ENCODE peak calls at places on chromosomes 6 and 20, in ten cellular contexts. Z is A549, T is HFF-Myc, I is cardiac fibroblast, D is GM12865, B is left ventricle myocardium inferior, R is fibroblast of the aortic adventitia, F is fibroblast of lung, S is prostate gland, E is ovary. N is an unnamed sample.

GRCh38 chr6:45477278-45477677 is 99.5 kb upstream of the SUPT3H start:
- DNase-seq in E (no peak), T (no peak), R (no peak), F (no peak), S (no peak), B (no peak), D (peak), I (no peak), Z (no peak), N (no peak)

GRCh38 chr6:119065382-119065781 is 13.1 kb downstream of the FAM184A start:
- DNase-seq in Z (no peak), T (no peak), E (no peak), I (no peak), R (no peak), S (no peak), B (no peak), D (no peak), F (no peak), N (no peak)

GRCh38 chr6:3794092-3794491 is 42.6 kb upstream of the PXDC1 start:
- DNase-seq in Z (no peak), F (no peak), I (no peak), D (peak), R (no peak), E (no peak), S (no peak), B (no peak), T (no peak), N (no peak)

GRCh38 chr6:110951986-110952794 is 6.3 kb upstream of the GTF3C6 start:
- DNase-seq in F (peak), R (peak), Z (peak), S (peak), E (no peak), B (no peak), I (peak), D (no peak), T (no peak), N (peak)

GRCh38 chr6:112906737-112907136 is 559.6 kb downstream of the RFPL4B start:
- DNase-seq in Z (no peak), D (no peak), R (peak), I (peak), B (peak), S (no peak), T (peak), E (no peak), F (peak), N (peak)

GRCh38 chr6:53358440-53359087 is 9.8 kb upstream of the ELOVL5 start:
- DNase-seq in F (no peak), D (peak), R (no peak), S (no peak), E (no peak), Z (no peak), T (no peak), I (no peak), B (no peak), N (no peak)

GRCh38 chr6:131923356-131923755 is 27.8 kb downstream of the CCN2 start:
- DNase-seq in I (peak), Z (no peak), D (peak), T (peak), S (peak), R (peak), B (peak), E (peak), F (peak), N (peak)

GRCh38 chr6:152399409-152399808 is 237.8 kb downstream of the SYNE1 start:
- DNase-seq in T (no peak), R (peak), S (no peak), Z (no peak), F (peak), I (no peak), D (no peak), E (no peak), B (no peak), N (no peak)

GRCh38 chr6:48098923-48099322 is 12.1 kb downstream of the PTCHD4 start:
- DNase-seq in B (peak), Z (no peak), D (no peak), I (peak), S (no peak), R (peak), T (no peak), F (no peak), E (no peak), N (peak)

GRCh38 chr6:116447496-116448011 is 13.6 kb upstream of the CALHM6 start:
- DNase-seq in I (peak), T (no peak), D (no peak), R (peak), E (no peak), B (no peak), Z (no peak), F (peak), S (no peak), N (peak)

GRCh38 chr6:136411453-136412354 is 122.1 kb upstream of the BCLAF1 start:
- DNase-seq in D (no peak), B (no peak), F (no peak), E (no peak), T (no peak), R (no peak), I (no peak), Z (no peak), S (no peak), N (no peak)

GRCh38 chr6:49284134-49284533 is 178.9 kb downstream of the MMUT start:
- DNase-seq in T (no peak), S (no peak), R (no peak), I (no peak), Z (no peak), D (no peak), E (no peak), B (no peak), F (no peak), N (no peak)

GRCh38 chr6:95784869-95785268 is 207.5 kb downstream of the MANEA start:
- DNase-seq in B (no peak), I (no peak), R (no peak), S (no peak), Z (no peak), E (no peak), D (peak), F (no peak), T (no peak), N (no peak)

GRCh38 chr20:3222635-3223600 is 13.6 kb downstream of the ITPA start:
- DNase-seq in R (no peak), T (no peak), B (peak), D (peak), I (no peak), F (no peak), Z (no peak), S (peak), E (no peak), N (no peak)

GRCh38 chr6:75421316-75422023 is 72.1 kb downstream of the FILIP1 start:
- DNase-seq in E (no peak), B (no peak), F (no peak), Z (no peak), T (no peak), D (no peak), R (no peak), S (no peak), I (no peak), N (no peak)

GRCh38 chr6:55705381-55705780 is 126.4 kb upstream of the HMGCLL1 start:
- DNase-seq in E (no peak), B (no peak), F (peak), S (no peak), T (no peak), D (no peak), Z (no peak), I (no peak), R (no peak), N (no peak)

GRCh38 chr20:37166867-37167266 is 12.3 kb upstream of the RPN2 start:
- DNase-seq in E (no peak), F (no peak), I (no peak), T (no peak), Z (no peak), D (no peak), S (no peak), B (no peak), R (no peak), N (no peak)

GRCh38 chr20:47723322-47723721 is 62.0 kb downstream of the SULF2 start:
- DNase-seq in I (no peak), S (no peak), R (no peak), B (no peak), E (no peak), D (no peak), Z (no peak), F (no peak), T (no peak), N (no peak)

GRCh38 chr6:124961784-124962611 is at the start of gene RNF217:
- DNase-seq in B (peak), T (no peak), D (no peak), I (peak), E (peak), R (peak), Z (peak), S (peak), F (peak), N (peak)

GRCh38 chr6:63573140-63573898 is 1.0 kb downstream of the LOC128125822 start:
- DNase-seq in R (peak), S (peak), B (peak), T (peak), I (peak), Z (no peak), D (peak), F (peak), E (peak), N (peak)

DNA sequence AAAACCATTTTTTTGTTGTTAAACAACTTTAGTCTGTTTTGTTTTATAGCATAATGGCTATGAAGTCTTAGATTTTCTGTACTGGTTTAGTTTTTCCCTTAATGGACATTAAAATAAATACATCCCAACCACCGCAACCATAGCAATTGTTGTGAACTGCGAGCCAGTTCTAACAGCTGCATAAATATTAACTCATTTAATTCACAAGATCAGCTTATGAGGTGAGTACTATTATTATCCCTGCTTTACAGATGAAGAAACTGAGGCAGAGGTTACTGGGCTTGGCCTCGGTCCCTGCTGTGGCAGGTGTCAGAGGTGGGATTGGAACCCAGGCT is 23.1 kb downstream of the MOCS3 start:
- DNase-seq in B (no peak), D (no peak), S (no peak), R (no peak), E (no peak), T (no peak), F (no peak), I (no peak), Z (no peak), N (no peak)
- TF ChIP-seq CTCF in B (no peak), D (no peak), S (no peak), R (no peak), E (no peak), T (no peak), F (no peak), I (no peak), Z (peak), N (no peak)

GRCh38 chr6:19465760-19466159 is 371.4 kb upstream of the ID4 start:
- DNase-seq in Z (peak), I (peak), R (peak), F (peak), T (no peak), D (no peak), S (peak), E (no peak), B (no peak), N (peak)
- H3K4me3 ChIP-seq in Z (no peak), I (no peak), R (no peak), F (no peak), T (no peak), D (no peak), S (no peak), E (no peak), B (no peak), N (no peak)

GRCh38 chr6:21804941-21805610 is 211.5 kb downstream of the SOX4 start:
- DNase-seq in E (no peak), F (peak), B (no peak), T (no peak), D (no peak), Z (no peak), R (no peak), I (peak), S (no peak), N (peak)

GRCh38 chr6:21800330-21800729 is 206.8 kb downstream of the SOX4 start:
- DNase-seq in F (no peak), I (no peak), E (no peak), D (no peak), T (no peak), Z (no peak), B (no peak), S (no peak), R (no peak), N (no peak)

GRCh38 chr6:21800948-21801438 is 207.4 kb downstream of the SOX4 start:
- DNase-seq in F (peak), I (peak), E (no peak), S (no peak), Z (peak), R (no peak), T (no peak), B (no peak), D (no peak), N (peak)

GRCh38 chr6:21802611-21802899 is 209.0 kb downstream of the SOX4 start:
- DNase-seq in S (no peak), R (no peak), B (no peak), F (no peak), E (no peak), Z (no peak), I (no peak), D (no peak), T (no peak), N (no peak)

DNA sequence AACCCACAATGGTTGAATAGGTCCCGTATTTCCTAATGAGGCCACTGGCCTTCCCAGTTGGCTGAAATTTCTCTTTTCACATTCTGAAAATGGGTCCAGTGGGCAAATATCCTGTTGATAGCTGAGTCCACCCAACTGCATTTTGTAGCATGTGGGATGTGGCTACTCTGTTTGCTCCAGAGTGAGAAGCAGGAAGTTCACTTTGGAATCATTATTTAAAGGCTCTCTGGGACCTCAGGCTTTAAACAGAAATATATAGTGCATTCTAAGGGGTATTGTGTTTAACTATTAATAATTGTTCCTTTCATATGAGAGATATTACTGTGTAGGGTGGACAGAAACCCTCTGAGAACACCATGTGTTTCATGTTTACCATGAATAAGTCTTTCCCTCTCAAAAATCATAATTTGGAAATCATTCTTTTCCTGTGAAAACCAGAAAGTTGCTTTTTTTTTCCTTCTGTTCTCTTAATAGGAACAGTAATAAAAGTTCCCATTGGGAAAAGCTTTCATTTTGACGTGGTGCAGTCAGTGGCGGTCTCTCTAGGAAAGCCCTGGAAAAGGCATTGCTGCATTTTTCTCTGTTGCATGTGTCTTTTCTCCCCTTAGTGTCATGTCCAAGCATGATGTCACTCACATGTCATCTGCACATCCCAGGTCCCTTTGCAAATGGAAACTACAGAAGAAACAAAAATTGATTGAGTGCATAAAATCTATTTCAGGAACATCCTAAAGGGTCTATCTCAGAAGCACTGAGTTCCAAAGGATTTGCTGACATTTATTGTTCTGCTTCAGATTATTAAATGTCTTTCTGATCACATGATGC is 208.4 kb downstream of the SOX4 start:
- DNase-seq in B (no peak), R (no peak), D (no peak), E (no peak), S (no peak), I (no peak), Z (no peak), T (no peak), F (no peak), N (no peak)
- TF ChIP-seq CTCF in B (no peak), R (no peak), D (no peak), E (no peak), S (no peak), I (no peak), Z (no peak), T (no peak), F (no peak), N (no peak)

DNA sequence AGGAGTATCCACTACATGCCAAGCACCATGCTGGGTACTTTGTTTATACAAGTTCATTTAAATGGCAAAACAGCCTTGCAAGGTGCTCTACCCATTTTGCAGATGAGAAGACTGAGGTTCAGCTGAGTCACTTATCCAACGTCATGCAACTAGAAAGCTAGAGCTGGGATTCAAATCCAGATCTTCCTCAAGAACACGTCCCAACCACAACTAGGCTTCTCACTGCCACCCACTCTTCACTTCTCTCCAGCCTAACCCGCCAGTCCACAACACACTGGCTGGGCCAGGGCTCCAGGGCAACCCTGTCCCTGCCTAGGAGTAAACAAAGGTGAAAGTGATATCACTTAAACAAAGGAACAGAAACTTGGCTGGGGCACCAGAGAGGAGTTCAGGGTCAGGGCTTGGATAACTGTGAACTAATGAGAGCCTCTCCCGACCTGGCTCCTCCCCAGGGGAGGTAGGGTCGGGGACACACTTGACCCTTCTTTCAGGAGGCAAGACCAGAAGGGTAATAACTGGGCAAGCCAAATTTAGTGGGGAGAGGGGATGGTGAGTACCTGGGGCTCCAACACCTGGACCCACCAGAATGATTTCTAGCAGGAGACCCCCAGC is 7.9 kb downstream of the SDC4 start:
- DNase-seq in B (peak), I (no peak), D (no peak), S (no peak), T (no peak), Z (no peak), F (no peak), E (no peak), R (no peak), N (no peak)
- H3K4me3 ChIP-seq in B (peak), I (no peak), D (no peak), S (no peak), T (no peak), Z (no peak), F (no peak), E (no peak), R (no peak), N (no peak)

GRCh38 chr6:169863710-169864109 is 112.3 kb downstream of the ERMARD start:
- DNase-seq in F (no peak), D (no peak), B (no peak), R (no peak), I (no peak), T (no peak), Z (no peak), S (no peak), E (no peak), N (no peak)
- TF ChIP-seq CTCF in F (no peak), D (no peak), B (no peak), R (no peak), I (no peak), T (no peak), Z (no peak), S (no peak), E (no peak), N (no peak)

GRCh38 chr20:36086767-36087166 is 67.8 kb upstream of the EPB41L1 start:
- DNase-seq in Z (peak), D (no peak), S (no peak), I (no peak), E (no peak), T (no peak), R (no peak), B (no peak), F (no peak), N (no peak)
- H3K4me3 ChIP-seq in Z (peak), D (no peak), S (no peak), I (no peak), E (no peak), T (no peak), R (no peak), B (no peak), F (no peak), N (no peak)

DNA sequence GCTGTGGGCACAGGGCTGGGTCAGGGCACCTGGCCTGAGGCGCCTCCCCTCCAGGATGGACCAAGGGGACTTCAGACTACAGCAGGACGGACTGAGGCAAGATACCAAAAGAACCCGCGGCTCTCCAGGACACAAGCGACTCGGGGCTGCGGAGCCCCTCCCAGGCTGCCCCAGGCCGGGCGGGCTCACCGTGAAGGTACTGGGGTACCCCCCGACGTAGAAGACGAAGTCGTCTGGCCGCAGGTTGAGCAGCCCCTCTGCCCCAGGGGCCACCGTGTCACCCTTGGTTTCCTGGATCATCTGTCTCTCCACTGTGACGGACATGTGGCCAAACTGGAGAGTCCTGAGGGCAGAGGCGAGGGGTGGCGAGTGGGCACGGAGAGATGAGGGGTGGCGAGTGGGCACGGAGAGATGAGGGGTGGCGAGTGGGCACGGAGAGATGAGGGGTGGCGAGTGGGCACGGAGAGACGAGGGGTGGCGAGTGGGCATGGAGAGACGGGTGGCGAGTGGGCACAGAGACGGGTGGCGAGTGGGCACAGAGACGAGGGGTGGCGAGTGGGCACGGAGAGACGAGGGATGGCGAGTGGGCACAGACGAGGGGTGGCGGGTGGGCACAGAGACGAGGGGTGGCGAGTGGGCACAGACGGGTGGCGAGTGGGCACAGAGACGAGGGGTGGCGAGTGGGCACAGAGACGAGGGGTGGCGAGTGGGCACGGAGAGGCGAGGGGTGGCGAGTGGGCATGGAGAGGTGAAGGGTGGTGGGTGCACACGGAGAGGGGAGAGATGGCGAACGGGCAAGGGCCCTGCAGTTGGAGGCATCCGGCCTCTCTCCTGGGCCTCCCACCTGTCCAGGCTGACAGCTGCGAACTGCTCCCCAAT is 10.9 kb downstream of the ADRM1 start:
- DNase-seq in D (no peak), I (no peak), Z (no peak), S (no peak), B (no peak), E (no peak), R (no peak), T (no peak), F (no peak), N (no peak)
- TF ChIP-seq CTCF in D (no peak), I (no peak), Z (no peak), S (no peak), B (no peak), E (no peak), R (no peak), T (no peak), F (no peak), N (no peak)

N was measured in astrocyte of the spinal cord.